ENCODE peak calls at places on chromosomes 1 and 21, in ten cellular contexts. I is AG10803, S is AG04450, E is BE2C, P is cardiac fibroblast, O is AG04449, M is RWPE1, W is GM12865, B is brain microvascular endothelial cell, A is tibial artery. F is an unnamed sample.

GRCh38 chr21:38927776-38928175 is 122.0 kb downstream of the ETS2 start:
- DNase-seq in S (no peak), W (no peak), A (peak; percentile 3), P (no peak), E (no peak), O (no peak), I (no peak), M (no peak), B (no peak), F (no peak)

GRCh38 chr1:172955161-172955821 is 95.5 kb downstream of the TNFSF18 start:
- DNase-seq in A (no peak), M (no peak), I (peak; percentile 99), S (no peak), B (peak; percentile 71), P (peak; percentile 78), W (no peak), O (peak; percentile 87), E (no peak), F (no peak)

GRCh38 chr1:99717005-99717404 is 49.4 kb downstream of the FRRS1 start:
- DNase-seq in B (no peak), W (no peak), I (no peak), O (no peak), A (no peak), S (no peak), M (no peak), P (no peak), E (no peak), F (no peak)

GRCh38 chr1:47903723-47904122 is 93.5 kb downstream of the TRABD2B start:
- DNase-seq in A (no peak), E (no peak), I (no peak), M (no peak), P (no peak), B (no peak), S (no peak), O (no peak), W (no peak), F (no peak)

GRCh38 chr1:32390904-32391480 is 3.2 kb downstream of the BSDC1 start:
- DNase-seq in P (no peak), I (no peak), A (no peak), B (no peak), E (no peak), M (no peak), S (no peak), O (no peak), W (no peak), F (no peak)

GRCh38 chr1:150813028-150813707 is 5.1 kb upstream of the CTSK start:
- DNase-seq in P (peak; percentile 79), A (peak; percentile 66), E (peak; percentile 70), I (peak; percentile 70), M (peak; percentile 65), O (no peak), S (peak; percentile 57), W (peak; percentile 70), B (peak; percentile 67), F (peak; percentile 39)

GRCh38 chr21:37619464-37619974 is 252.9 kb downstream of the DYRK1A start:
- DNase-seq in S (no peak), A (no peak), B (no peak), P (no peak), E (no peak), I (no peak), M (no peak), O (no peak), W (no peak), F (no peak)

GRCh38 chr1:113508364-113509164 is 118.2 kb downstream of the MAGI3 start:
- DNase-seq in B (no peak), W (no peak), M (no peak), E (peak; percentile 2), P (no peak), S (no peak), I (no peak), O (no peak), A (no peak), F (no peak)

GRCh38 chr1:33036051-33036525 is 595 bp downstream of the AK2 start:
- DNase-seq in O (no peak), W (peak; percentile 49), E (no peak), B (no peak), M (peak; percentile 63), A (no peak), I (peak; percentile 17), S (no peak), P (peak; percentile 38), F (no peak)

GRCh38 chr1:210291786-210292275 is 36.9 kb upstream of the HHAT start:
- DNase-seq in W (no peak), I (peak; percentile 98), M (no peak), E (no peak), S (peak; percentile 37), O (peak; percentile 38), P (no peak), B (no peak), A (no peak), F (no peak)

GRCh38 chr21:38470762-38471161 is 27.5 kb downstream of the ERG start:
- DNase-seq in S (no peak), P (peak; percentile 63), M (peak; percentile 65), B (no peak), E (no peak), W (no peak), A (no peak), O (no peak), I (peak; percentile 30), F (no peak)

GRCh38 chr1:25590096-25590824 is 26.3 kb upstream of the MAN1C1 start:
- DNase-seq in S (no peak), I (no peak), W (no peak), P (peak; percentile 58), M (no peak), A (peak; percentile 64), E (peak; percentile 14), B (peak; percentile 37), O (no peak), F (no peak)

GRCh38 chr1:221411283-221411682 is 330.6 kb downstream of the DUSP10 start:
- DNase-seq in E (no peak), S (no peak), O (no peak), I (no peak), M (no peak), P (no peak), A (no peak), W (no peak), B (no peak), F (no peak)

GRCh38 chr21:20997308-20997632 is 939 bp upstream of the NCAM2 start:
- DNase-seq in I (no peak), E (no peak), O (no peak), P (peak; percentile 2), A (no peak), M (no peak), S (no peak), B (no peak), W (no peak), F (no peak)

GRCh38 chr1:209647212-209647611 is 5.0 kb downstream of the LAMB3 start:
- DNase-seq in M (no peak), B (no peak), E (no peak), W (no peak), O (no peak), P (no peak), I (no peak), S (no peak), A (no peak), F (no peak)

GRCh38 chr21:42518216-42518615 is 4.6 kb downstream of the SLC37A1 start:
- DNase-seq in I (peak; percentile 9), P (peak; percentile 79), B (peak; percentile 89), O (no peak), M (no peak), W (no peak), E (no peak), A (no peak), S (no peak), F (no peak)

GRCh38 chr1:176119549-176119948 is 87.5 kb downstream of the COP1 start:
- DNase-seq in W (peak; percentile 24), S (no peak), P (peak; percentile 45), M (no peak), A (no peak), I (peak; percentile 7), B (no peak), O (no peak), E (no peak), F (no peak)
- TF ChIP-seq CTCF in W (peak; percentile 12), S (peak; percentile 23), P (peak; percentile 17), M (no peak), A (no peak), I (no peak), B (peak; percentile 18), O (no peak), E (peak; percentile 32), F (no peak)

DNA sequence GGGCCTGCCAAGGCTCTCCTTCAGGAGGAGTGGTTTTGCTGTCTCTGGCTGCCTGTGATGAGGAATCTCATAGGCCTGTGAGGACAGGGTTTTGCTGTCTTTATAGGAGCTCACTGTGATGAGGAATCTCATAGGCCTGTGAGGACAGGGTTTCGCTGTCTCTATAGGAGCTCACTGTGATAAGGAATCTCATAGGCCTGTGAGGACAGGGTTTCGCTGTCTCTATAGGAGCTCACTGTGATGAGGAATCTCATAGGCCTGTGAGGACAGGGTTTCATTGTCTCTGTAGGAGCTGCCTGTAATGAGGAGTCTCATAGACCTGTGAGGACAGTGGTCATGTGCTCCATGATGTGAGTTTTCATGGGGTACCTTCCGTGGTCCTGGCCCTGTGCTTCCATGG is 29.0 kb downstream of the CLIC6 start:
- DNase-seq in M (no peak), S (no peak), I (no peak), O (no peak), B (no peak), A (no peak), W (no peak), E (no peak), P (no peak), F (no peak)
- TF ChIP-seq CTCF in M (no peak), S (no peak), I (no peak), O (no peak), B (no peak), A (no peak), W (no peak), E (no peak), P (no peak), F (no peak)

DNA sequence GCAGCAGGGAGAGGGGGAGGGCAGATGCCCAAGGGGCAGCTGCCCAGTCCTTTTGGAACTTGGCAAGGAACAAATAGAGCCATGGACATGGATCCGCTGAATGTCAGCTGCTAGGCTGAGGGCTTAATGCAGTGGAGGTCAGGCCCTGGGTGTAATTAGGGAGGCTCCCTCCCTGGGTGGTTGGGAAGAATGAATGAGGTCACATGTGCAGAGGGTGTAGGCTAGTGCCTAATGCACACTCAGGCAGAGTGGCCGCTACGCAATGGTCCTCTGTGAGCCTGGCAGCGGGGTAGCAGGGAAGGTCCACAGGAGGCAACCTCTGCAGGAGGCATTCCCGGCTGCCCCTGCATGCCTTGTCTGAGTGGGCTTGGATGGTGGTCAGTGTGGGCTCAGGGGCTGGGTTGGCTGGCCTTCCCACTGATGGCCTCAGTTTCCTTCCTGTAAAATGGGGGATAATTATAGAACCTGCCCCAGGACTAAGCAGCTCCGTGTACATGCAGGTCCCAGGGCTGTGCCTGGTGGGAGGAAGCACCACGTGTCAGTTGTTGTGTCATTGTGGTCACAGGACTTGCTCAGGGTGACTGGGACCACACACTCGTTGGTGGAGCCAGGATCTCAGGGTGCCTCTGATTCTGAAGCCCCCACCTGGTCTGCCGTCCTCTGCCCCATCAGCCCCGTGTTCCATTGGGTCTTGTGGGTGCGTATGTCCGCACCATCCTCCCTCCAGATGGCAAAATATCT is 81.6 kb upstream of the ACTL8 start:
- DNase-seq in B (no peak), W (no peak), M (no peak), O (no peak), P (no peak), I (no peak), E (no peak), A (no peak), S (no peak), F (no peak)
- TF ChIP-seq CTCF in B (no peak), W (no peak), M (no peak), O (no peak), P (no peak), I (no peak), E (no peak), A (no peak), S (no peak), F (no peak)

GRCh38 chr1:207565546-207566468 is 69.8 kb downstream of the CR1 start:
- DNase-seq in O (no peak), M (no peak), S (no peak), W (peak; percentile 2), I (no peak), A (no peak), E (peak; percentile 11), P (peak; percentile 16), B (peak; percentile 18), F (no peak)
- TF ChIP-seq CTCF in O (no peak), M (peak; percentile 49), S (peak; percentile 24), W (peak; percentile 19), I (peak; percentile 48), A (no peak), E (peak; percentile 58), P (peak; percentile 36), B (peak; percentile 57), F (no peak)

F was measured in gastrocnemius medialis.